ENCODE peak calls at places on chromosomes 6 and 20, in ten cellular contexts. T, Z, I, G, H, Y, U, F, W and L are unnamed samples.
A peak's percentile ranks its signal among the peaks of the same experiment; 100 is the strongest.

GRCh38 chr6:54493138-54493537 is 184.9 kb downstream of the TINAG start:
- DNase-seq in T (no peak), Z (no peak), I (no peak), G (no peak), H (peak; percentile 56), Y (no peak), U (no peak), F (peak; percentile 86), W (peak; percentile 1), L (no peak)

GRCh38 chr20:37295001-37295400 is 5.5 kb downstream of the MANBAL start:
- DNase-seq in T (no peak), Z (no peak), I (no peak), G (no peak), H (peak; percentile 74), Y (no peak), U (peak; percentile 100), F (peak; percentile 99), W (peak; percentile 96), L (no peak)

GRCh38 chr20:55685425-55685824 is 319.9 kb downstream of the CBLN4 start:
- DNase-seq in T (no peak), Z (no peak), I (no peak), G (no peak), H (no peak), Y (no peak), U (no peak), F (no peak), W (no peak), L (no peak)

GRCh38 chr20:43979576-43979975 is 64.9 kb downstream of the TOX2 start:
- DNase-seq in T (no peak), Z (no peak), I (no peak), G (no peak), H (no peak), Y (no peak), U (no peak), F (no peak), W (no peak), L (no peak)

GRCh38 chr20:46682063-46682821 is 7.0 kb downstream of the TP53RK start:
- DNase-seq in T (no peak), Z (no peak), I (no peak), G (no peak), H (no peak), Y (no peak), U (no peak), F (no peak), W (no peak), L (no peak)

GRCh38 chr6:135168766-135169165 is 12.3 kb upstream of the MYB start:
- DNase-seq in T (no peak), Z (no peak), I (no peak), G (no peak), H (no peak), Y (no peak), U (no peak), F (no peak), W (no peak), L (no peak)

GRCh38 chr6:36613200-36613995 is 19.2 kb downstream of the SRSF3 start:
- DNase-seq in T (no peak), Z (no peak), I (no peak), G (no peak), H (no peak), Y (no peak), U (no peak), F (no peak), W (no peak), L (no peak)

GRCh38 chr6:166307981-166308768 is at the start of gene PRR18:
- DNase-seq in T (peak; percentile 65), Z (no peak), I (no peak), G (peak; percentile 51), H (no peak), Y (peak; percentile 78), U (no peak), F (no peak), W (no peak), L (no peak)

GRCh38 chr6:39086294-39086693 is 28.7 kb downstream of the SAYSD1 start:
- DNase-seq in T (no peak), Z (no peak), I (no peak), G (no peak), H (no peak), Y (no peak), U (no peak), F (no peak), W (no peak), L (no peak)

GRCh38 chr6:143432588-143432987 is 17.9 kb downstream of the ADAT2 start:
- DNase-seq in T (no peak), Z (no peak), I (no peak), G (no peak), H (no peak), Y (no peak), U (no peak), F (no peak), W (no peak), L (no peak)

GRCh38 chr6:101935732-101936131 is 542.2 kb downstream of the GRIK2 start:
- DNase-seq in T (no peak), Z (no peak), I (no peak), G (no peak), H (no peak), Y (no peak), U (no peak), F (no peak), W (no peak), L (no peak)

DNA sequence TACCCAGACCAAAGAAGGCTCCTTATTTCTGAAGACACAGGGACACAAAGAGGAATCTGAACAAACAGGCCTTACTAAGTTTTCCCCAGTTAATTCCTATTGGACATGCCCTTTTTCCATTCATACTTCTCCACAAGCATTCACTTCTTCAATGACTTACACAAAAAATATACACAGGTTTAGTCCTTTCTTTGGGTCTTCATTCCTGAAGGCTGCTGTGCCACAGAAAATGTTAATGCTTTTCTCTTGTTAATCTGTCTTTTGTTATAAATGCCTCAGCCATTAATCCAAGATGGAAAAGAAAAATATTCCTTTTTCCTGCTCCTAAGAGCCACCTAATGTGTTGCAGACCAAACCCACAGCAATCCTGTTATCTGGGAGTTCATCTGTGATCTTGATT is 71.2 kb downstream of the QRSL1 start:
- DNase-seq in T (no peak), Z (no peak), I (no peak), G (no peak), H (no peak), Y (no peak), U (no peak), F (no peak), W (no peak), L (no peak)
- H3K4me1 ChIP-seq in T (peaks cover 83% of the 10 kb centered on the region), Z (peaks cover 4% of the 10 kb centered on the region), I (no peaks in the 10 kb centered on the region), G (peaks cover 4% of the 10 kb centered on the region), H (no peaks in the 10 kb centered on the region), Y (peaks cover 32% of the 10 kb centered on the region), U (no peaks in the 10 kb centered on the region), F (no peaks in the 10 kb centered on the region), W (no peaks in the 10 kb centered on the region), L (no peaks in the 10 kb centered on the region)

DNA sequence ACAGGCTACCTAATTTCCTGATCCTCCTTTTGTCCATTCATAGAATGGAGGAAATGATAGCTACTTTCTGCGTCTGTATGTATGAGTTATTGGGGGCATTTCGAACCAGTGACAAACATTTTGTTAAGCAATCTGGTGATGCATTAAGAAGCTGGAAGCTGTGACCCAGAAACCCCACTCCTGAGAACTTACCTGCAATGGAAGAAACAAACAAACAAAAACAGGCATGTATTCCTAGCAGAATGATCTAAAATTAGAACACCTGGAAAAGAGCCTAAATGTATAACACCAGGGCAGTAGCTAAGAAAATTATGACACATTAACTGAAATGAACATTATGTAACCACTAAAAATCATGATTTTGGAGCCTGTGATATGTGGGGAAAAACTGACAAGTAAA is 33.4 kb upstream of the PRND start:
- DNase-seq in T (no peak), Z (no peak), I (no peak), G (no peak), H (no peak), Y (no peak), U (no peak), F (no peak), W (no peak), L (no peak)
- H3K4me1 ChIP-seq in T (no peaks in the 10 kb centered on the region), Z (peaks cover 19% of the 10 kb centered on the region), I (peaks cover 16% of the 10 kb centered on the region), G (no peaks in the 10 kb centered on the region), H (peaks cover 22% of the 10 kb centered on the region), Y (peaks cover 16% of the 10 kb centered on the region), U (peaks cover 57% of the 10 kb centered on the region), F (peaks cover 9% of the 10 kb centered on the region), W (peaks cover 49% of the 10 kb centered on the region), L (no peaks in the 10 kb centered on the region)

GRCh38 chr20:61559706-61560315 is 307.8 kb downstream of the CDH4 start:
- DNase-seq in T (no peak), Z (no peak), I (no peak), G (no peak), H (no peak), Y (no peak), U (no peak), F (no peak), W (no peak), L (no peak)

GRCh38 chr20:61558726-61559125 is 306.7 kb downstream of the CDH4 start:
- DNase-seq in T (no peak), Z (no peak), I (no peak), G (no peak), H (no peak), Y (peak; percentile 37), U (no peak), F (peak; percentile 49), W (no peak), L (no peak)

GRCh38 chr20:61556116-61556515 is 304.1 kb downstream of the CDH4 start:
- DNase-seq in T (no peak), Z (no peak), I (no peak), G (no peak), H (no peak), Y (peak; percentile 5), U (peak; percentile 93), F (peak; percentile 93), W (peak; percentile 56), L (no peak)

GRCh38 chr20:61560361-61560853 is 308.3 kb downstream of the CDH4 start:
- DNase-seq in T (no peak), Z (no peak), I (peak; percentile 56), G (peak; percentile 80), H (no peak), Y (peak; percentile 52), U (no peak), F (peak; percentile 42), W (no peak), L (no peak)

DNA sequence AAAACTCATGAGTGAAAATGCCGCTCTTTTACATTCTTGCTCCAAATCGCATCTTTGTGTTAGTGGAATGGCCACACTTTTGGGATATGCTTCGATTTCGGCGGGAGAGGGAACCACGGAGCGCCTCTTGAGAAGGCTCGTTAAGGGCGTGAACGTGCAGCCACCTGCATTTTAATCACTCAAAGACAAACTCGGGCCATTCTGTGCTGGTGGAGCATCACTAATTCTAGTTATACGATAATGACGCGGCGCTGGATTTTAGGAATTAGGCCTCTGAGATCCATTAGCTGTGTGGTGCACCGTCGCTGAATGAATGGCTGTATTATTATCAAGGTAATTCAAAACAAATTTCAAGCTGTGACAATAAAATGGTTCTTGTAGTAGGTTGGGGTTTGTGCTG is 305.5 kb downstream of the CDH4 start:
- DNase-seq in T (no peak), Z (no peak), I (no peak), G (no peak), H (no peak), Y (peak; percentile 25), U (no peak), F (no peak), W (no peak), L (no peak)
- H3K4me1 ChIP-seq in T (no peaks in the 10 kb centered on the region), Z (no peaks in the 10 kb centered on the region), I (no peaks in the 10 kb centered on the region), G (no peaks in the 10 kb centered on the region), H (no peaks in the 10 kb centered on the region), Y (no peaks in the 10 kb centered on the region), U (peaks cover 59% of the 10 kb centered on the region), F (peaks cover 10% of the 10 kb centered on the region), W (peaks cover 22% of the 10 kb centered on the region), L (no peaks in the 10 kb centered on the region)

DNA sequence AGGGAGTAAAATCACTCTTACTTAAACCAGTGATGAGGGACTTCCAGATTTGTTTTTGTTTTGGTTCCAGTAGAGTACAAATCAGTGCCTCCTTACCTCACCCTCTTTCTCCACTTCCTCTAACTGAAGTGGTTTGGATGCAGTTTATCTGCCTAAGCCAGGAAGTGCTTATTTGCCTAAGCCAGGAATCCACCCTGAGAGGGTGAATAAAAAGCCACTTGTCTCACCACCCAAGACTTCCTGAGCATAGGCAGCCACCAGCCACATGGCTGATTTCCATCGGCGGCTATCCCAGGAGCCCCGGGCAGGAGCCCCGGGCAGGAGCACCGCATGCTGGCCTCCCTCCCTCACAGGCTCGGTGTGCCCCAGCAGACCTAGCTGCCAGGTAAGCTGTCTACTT is 12.0 kb downstream of the LRP11 start:
- DNase-seq in T (peak; percentile 76), Z (no peak), I (peak; percentile 69), G (no peak), H (peak; percentile 71), Y (no peak), U (no peak), F (peak; percentile 62), W (no peak), L (no peak)
- H3K4me1 ChIP-seq in T (peaks cover 19% of the 10 kb centered on the region), Z (peaks cover 39% of the 10 kb centered on the region), I (peaks cover 40% of the 10 kb centered on the region), G (no peaks in the 10 kb centered on the region), H (peaks cover 65% of the 10 kb centered on the region), Y (peaks cover 3% of the 10 kb centered on the region), U (peaks cover 61% of the 10 kb centered on the region), F (peaks cover 22% of the 10 kb centered on the region), W (peaks cover 81% of the 10 kb centered on the region), L (no peaks in the 10 kb centered on the region)